ENCODE peak calls at places on chromosomes 7 and 10, in five cellular contexts. I is HT1080, S is colonic mucosa, K is SHP77, V is GM13977. G is an unnamed sample.

GRCh38 chr7:55245271-55245723 is 119.8 kb upstream of the LANCL2 start:
- DNase-seq in I (peak; percentile 41), S (peak; percentile 15), K (no peak), V (no peak), G (no peak)

GRCh38 chr10:92993671-92994304 is 66.8 kb upstream of the CYP26C1 start:
- DNase-seq in I (no peak), S (no peak), K (no peak), V (no peak), G (no peak)

GRCh38 chr10:51892965-51893658 is 193.7 kb upstream of the CSTF2T start:
- DNase-seq in I (peak; percentile 26), S (no peak), K (no peak), V (no peak), G (peak; percentile 5)

GRCh38 chr7:74069086-74069541 is 14.5 kb upstream of the LIMK1 start:
- DNase-seq in I (no peak), S (no peak), K (no peak), V (no peak), G (no peak)

GRCh38 chr7:79877874-79878465 is 256.7 kb upstream of the GNAI1 start:
- DNase-seq in I (no peak), S (no peak), K (no peak), V (no peak), G (no peak)

GRCh38 chr10:110944997-110945396 is 25.6 kb downstream of the SHOC2 start:
- DNase-seq in I (no peak), S (no peak), K (no peak), V (no peak), G (no peak)

GRCh38 chr7:107860981-107861652 is 29.9 kb upstream of the DLD start:
- DNase-seq in I (peak; percentile 24), S (peak; percentile 51), K (no peak), V (no peak), G (no peak)

GRCh38 chr10:59098387-59098786 is 78.1 kb upstream of the PHYHIPL start:
- DNase-seq in I (no peak), S (peak; percentile 24), K (no peak), V (no peak), G (no peak)

GRCh38 chr10:124378817-124379510 is 39.8 kb downstream of the OAT start:
- DNase-seq in I (peak; percentile 34), S (no peak), K (no peak), V (no peak), G (no peak)